ENCODE peak calls at places on chromosomes 6 and 20, in four cellular contexts. Q is psoas muscle, D is A549, L is H9. M is an unnamed sample.

GRCh38 chr6:1255646-1256365 is 56.1 kb upstream of the FOXQ1 start:
- DNase-seq in Q (no peak), D (no peak), L (no peak), M (no peak)

GRCh38 chr6:43220439-43220951 is 8.8 kb downstream of the DNPH1 start:
- DNase-seq in Q (no peak), D (no peak), L (no peak), M (no peak)

GRCh38 chr6:16236648-16237199 is 1.7 kb upstream of the GMPR start:
- DNase-seq in Q (no peak), D (no peak), L (no peak), M (no peak)

GRCh38 chr6:4801491-4802118 is 25.4 kb downstream of the CDYL start:
- DNase-seq in Q (no peak), D (no peak), L (no peak), M (no peak)

GRCh38 chr6:109799664-109800063 is 108.6 kb downstream of the FIG4 start:
- DNase-seq in Q (no peak), D (no peak), L (no peak), M (no peak)

GRCh38 chr6:134451529-134451928 is 133.6 kb upstream of the SGK1 start:
- DNase-seq in Q (no peak), D (no peak), L (peak; percentile 59), M (no peak)

GRCh38 chr20:10761232-10761631 is 87.4 kb upstream of the JAG1 start:
- DNase-seq in Q (no peak), D (no peak), L (no peak), M (no peak)

GRCh38 chr6:137451926-137452325 is 42.3 kb downstream of the OLIG3 start:
- DNase-seq in Q (no peak), D (no peak), L (no peak), M (no peak)

GRCh38 chr6:134850906-134851305 is 99.0 kb downstream of the ALDH8A1 start:
- DNase-seq in Q (no peak), D (no peak), L (peak; percentile 35), M (no peak)

GRCh38 chr6:169287675-169288074 is 34.0 kb upstream of the THBS2 start:
- DNase-seq in Q (no peak), D (no peak), L (no peak), M (no peak)

GRCh38 chr6:145367149-145367548 is 368.2 kb downstream of the EPM2A start:
- DNase-seq in Q (no peak), D (no peak), L (no peak), M (no peak)

GRCh38 chr20:63737940-63738686 is 1.5 kb upstream of the SLC2A4RG start:
- DNase-seq in Q (no peak), D (no peak), L (peak; percentile 54), M (peak; percentile 14)

GRCh38 chr6:20447581-20448132 is 46.0 kb downstream of the E2F3 start:
- DNase-seq in Q (no peak), D (no peak), L (no peak), M (no peak)

GRCh38 chr6:34696189-34696738 is 303 bp downstream of the ILRUN start:
- DNase-seq in Q (peak; percentile 67), D (no peak), L (no peak), M (peak; percentile 5)

GRCh38 chr6:34246563-34247391 is 2.0 kb downstream of the SMIM29 start:
- DNase-seq in Q (no peak), D (peak; percentile 59), L (peak; percentile 89), M (peak; percentile 66)

DNA sequence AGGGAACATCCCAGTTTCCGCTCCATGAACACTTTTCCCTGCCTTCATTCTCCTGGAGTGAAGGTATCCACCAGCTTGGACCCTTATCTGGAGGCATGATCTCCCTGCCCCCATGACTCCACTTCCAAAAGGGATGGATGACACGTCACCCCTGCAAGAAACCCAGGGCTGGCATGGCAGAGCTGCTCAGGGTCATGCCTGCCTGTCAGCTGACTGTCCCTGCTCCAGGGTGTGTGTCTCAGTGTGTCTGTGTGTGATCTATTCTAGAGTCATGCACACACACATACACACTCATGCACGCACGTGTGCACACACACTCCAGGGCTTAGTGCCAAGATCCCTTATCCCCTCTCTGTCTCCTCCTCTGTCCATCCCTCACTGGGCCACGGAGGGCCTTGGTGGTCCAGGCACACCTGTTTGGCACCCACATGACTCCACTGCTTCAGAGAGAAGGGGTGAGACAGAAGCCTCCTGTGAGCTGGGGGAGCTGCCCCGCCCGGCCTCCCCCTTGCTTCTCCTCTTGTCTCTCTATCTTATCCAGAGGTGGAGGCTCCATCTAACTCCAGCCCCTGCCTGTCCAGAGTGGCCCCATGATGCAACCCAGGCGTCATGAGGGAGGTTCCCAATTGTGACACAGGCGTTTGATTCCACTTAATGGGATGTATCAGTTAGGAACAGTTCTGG is 290.9 kb downstream of the CDC5L start:
- DNase-seq in Q (no peak), D (no peak), L (peak; percentile 21), M (no peak)
- TF ChIP-seq CTCF in Q (no peak), D (no peak), L (no peak), M (no peak)

GRCh38 chr6:52209672-52210626 is 23.8 kb downstream of the IL17A start:
- DNase-seq in Q (no peak), D (no peak), L (no peak), M (no peak)

GRCh38 chr6:52208612-52209011 is 22.4 kb downstream of the IL17A start:
- DNase-seq in Q (no peak), D (no peak), L (no peak), M (no peak)

GRCh38 chr6:52215787-52216186 is 28.5 kb downstream of the IL17F start:
- DNase-seq in Q (no peak), D (no peak), L (no peak), M (no peak)

GRCh38 chr6:52216932-52217331 is 27.4 kb downstream of the IL17F start:
- DNase-seq in Q (no peak), D (no peak), L (no peak), M (no peak)

DNA sequence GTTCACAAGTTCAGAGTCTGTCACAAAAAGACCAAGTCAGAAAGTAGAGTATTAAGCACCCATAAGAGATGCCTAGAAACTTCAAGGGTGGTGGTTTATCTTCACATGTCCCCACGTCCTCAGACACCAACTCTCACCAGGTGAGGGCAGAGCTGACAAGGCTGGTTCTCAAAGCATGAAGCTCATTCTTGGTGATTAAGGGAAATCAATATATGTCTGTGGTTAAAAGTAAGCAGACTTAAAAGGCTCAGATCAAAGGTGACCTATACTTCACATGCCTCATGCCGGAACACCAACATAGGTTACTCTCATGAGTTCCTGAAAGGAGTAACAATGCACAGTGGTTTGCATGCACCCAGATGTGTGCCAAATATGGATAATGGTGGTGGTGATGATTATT is 27.0 kb downstream of the IL17A start:
- DNase-seq in Q (no peak), D (no peak), L (no peak), M (no peak)
- TF ChIP-seq CTCF in Q (no peak), D (no peak), L (no peak), M (no peak)

GRCh38 chr6:88209301-88209700 is 43.2 kb upstream of the CNR1 start:
- DNase-seq in Q (no peak), D (no peak), L (no peak), M (no peak)
- TF ChIP-seq CTCF in Q (no peak), D (no peak), L (no peak), M (no peak)

GRCh38 chr20:23201658-23202057 is 115.5 kb upstream of the CD93 start:
- DNase-seq in Q (no peak), D (no peak), L (no peak), M (no peak)

GRCh38 chr20:23198815-23199214 is 112.7 kb upstream of the CD93 start:
- DNase-seq in Q (no peak), D (no peak), L (no peak), M (no peak)

GRCh38 chr20:23199356-23199755 is 113.2 kb upstream of the CD93 start:
- DNase-seq in Q (no peak), D (no peak), L (no peak), M (no peak)

GRCh38 chr20:23200413-23200812 is 114.3 kb upstream of the CD93 start:
- DNase-seq in Q (no peak), D (no peak), L (no peak), M (no peak)

GRCh38 chr20:23200914-23201313 is 114.8 kb upstream of the CD93 start:
- DNase-seq in Q (peak; percentile 32), D (peak; percentile 66), L (peak; percentile 84), M (peak; percentile 50)
- TF ChIP-seq CTCF in Q (peak; percentile 54), D (peak; percentile 54), L (peak; percentile 80), M (peak; percentile 55)

GRCh38 chr20:45153756-45154155 is 20.9 kb upstream of the PI3 start:
- DNase-seq in Q (no peak), D (no peak), L (no peak), M (no peak)

GRCh38 chr20:45157977-45158376 is 16.7 kb upstream of the PI3 start:
- DNase-seq in Q (no peak), D (peak; percentile 16), L (no peak), M (no peak)

GRCh38 chr20:45156728-45157127 is 18.0 kb upstream of the PI3 start:
- DNase-seq in Q (no peak), D (no peak), L (no peak), M (no peak)

GRCh38 chr20:45153147-45153546 is 21.6 kb upstream of the PI3 start:
- DNase-seq in Q (no peak), D (no peak), L (no peak), M (no peak)

DNA sequence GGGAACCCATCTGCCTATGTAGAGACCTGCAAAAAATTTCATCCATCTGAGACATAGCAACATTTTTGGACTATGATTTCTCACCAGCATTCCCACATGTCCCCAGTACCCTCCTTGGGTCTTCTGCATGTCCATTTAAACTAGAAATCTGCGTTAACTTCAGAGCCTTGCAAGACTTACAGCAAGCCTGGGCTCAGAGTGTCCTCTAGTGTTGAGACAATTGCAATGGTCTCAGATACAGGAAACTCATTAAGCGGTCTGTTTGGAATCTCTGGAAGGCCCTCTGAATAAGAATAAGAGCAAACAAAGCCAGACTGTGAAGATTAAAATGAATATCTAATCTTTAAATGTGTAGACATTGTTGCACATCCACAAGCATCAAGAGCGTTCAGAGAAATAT is 20.5 kb upstream of the PI3 start:
- DNase-seq in Q (no peak), D (peak; percentile 5), L (no peak), M (no peak)
- TF ChIP-seq CTCF in Q (no peak), D (no peak), L (peak; percentile 26), M (no peak)

GRCh38 chr6:26258199-26258977 is 106.6 kb upstream of the BTN3A2 start:
- DNase-seq in Q (no peak), D (no peak), L (no peak), M (no peak)
- TF ChIP-seq CTCF in Q (no peak), D (no peak), L (peak; percentile 55), M (no peak)

DNA sequence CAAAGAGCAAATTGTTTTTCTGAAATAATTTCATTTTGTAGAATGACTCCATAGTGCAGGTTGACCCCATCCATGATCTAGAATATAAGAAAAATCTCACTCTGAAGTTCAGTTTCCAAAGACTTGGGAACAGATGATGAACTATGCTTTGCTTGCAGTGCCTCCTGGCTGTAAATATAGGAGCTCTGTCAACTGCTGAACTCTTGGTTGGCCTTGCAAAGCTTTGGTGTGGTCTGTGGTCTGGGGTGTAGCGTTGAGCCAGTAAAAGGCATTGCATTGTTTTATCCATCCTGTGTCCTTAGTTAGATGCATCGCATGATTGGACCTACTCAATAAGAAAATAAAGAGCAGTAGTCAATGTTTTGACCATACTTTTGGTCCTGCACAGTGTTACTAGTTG is 104.0 kb downstream of the PLCB4 start:
- DNase-seq in Q (no peak), D (peak; percentile 34), L (no peak), M (no peak)
- TF ChIP-seq CTCF in Q (no peak), D (no peak), L (peak; percentile 37), M (no peak)

GRCh38 chr6:72084992-72085569 is 198.7 kb downstream of the RIMS1 start:
- DNase-seq in Q (no peak), D (no peak), L (no peak), M (no peak)
- TF ChIP-seq CTCF in Q (peak; percentile 48), D (peak; percentile 48), L (peak; percentile 79), M (peak; percentile 81)